ENCODE peak calls at places on chromosomes 13 and 19, in five cellular contexts. F is upper lobe of left lung, Z is K562, L is GM12878, X is HepG2. R is an unnamed sample.

GRCh38 chr19:45098521-45099464 is 5.8 kb downstream of the PPP1R37 start:
- ATAC-seq in X (peak; percentile 2), L (no peak), Z (no peak), F (peak; percentile 9), R (peak; percentile 21)

GRCh38 chr13:114012141-114012540 is 38.3 kb upstream of the C13orf46 start:
- ATAC-seq in L (no peak), X (no peak), F (no peak), Z (no peak), R (no peak)

GRCh38 chr19:28977826-28978225 is 235.1 kb downstream of the UQCRFS1 start:
- ATAC-seq in Z (no peak), L (no peak), X (peak; percentile 55), F (no peak), R (no peak)

GRCh38 chr19:30557212-30557611 is 185.0 kb downstream of the ZNF536 start:
- ATAC-seq in L (no peak), F (no peak), X (no peak), Z (no peak), R (no peak)

GRCh38 chr13:98240974-98241373 is 63.9 kb upstream of the RNF113B start:
- ATAC-seq in X (no peak), Z (no peak), L (no peak), F (peak; percentile 10), R (no peak)

GRCh38 chr13:34000955-34001354 is 183.0 kb downstream of the RFC3 start:
- ATAC-seq in Z (no peak), X (no peak), L (no peak), F (no peak), R (no peak)

GRCh38 chr13:21676611-21677021 is 5.7 kb downstream of the FGF9 start:
- ATAC-seq in L (no peak), F (no peak), X (peak; percentile 72), Z (peak; percentile 71), R (no peak)

GRCh38 chr19:34375598-34375997 is 10.6 kb downstream of the GPI start:
- ATAC-seq in X (peak; percentile 48), F (no peak), Z (no peak), L (no peak), R (no peak)

GRCh38 chr13:48849515-48849914 is 126.2 kb upstream of the FNDC3A start:
- ATAC-seq in X (no peak), L (no peak), F (no peak), Z (no peak), R (no peak)

GRCh38 chr19:14097532-14098151 is 7.1 kb upstream of the SAMD1 start:
- ATAC-seq in F (no peak), L (no peak), Z (peak; percentile 90), X (peak; percentile 73), R (no peak)

GRCh38 chr13:93859666-93860065 is 619.8 kb downstream of the DCT start:
- ATAC-seq in Z (no peak), F (no peak), X (no peak), L (no peak), R (no peak)
- H3K27ac ChIP-seq in Z (no peak overlapping the region), F (no peak overlapping the region), X (no peak overlapping the region), L (no peak overlapping the region), R (no peak overlapping the region)

GRCh38 chr19:48616041-48616436 is 1.2 kb upstream of the FAM83E start:
- ATAC-seq in Z (no peak), F (no peak), L (no peak), X (no peak), R (no peak)

GRCh38 chr19:48614436-48615144 is at the start of gene FAM83E:
- ATAC-seq in F (peak; percentile 1), X (no peak), Z (peak; percentile 52), L (no peak), R (no peak)

GRCh38 chr19:48613852-48614435 is 932 bp downstream of the FAM83E start:
- ATAC-seq in Z (peak; percentile 9), L (peak; percentile 8), X (peak; percentile 37), F (no peak), R (no peak)

GRCh38 chr19:48616491-48617056 is 1.7 kb upstream of the FAM83E start:
- ATAC-seq in X (no peak), F (no peak), L (no peak), Z (no peak), R (no peak)

GRCh38 chr19:48615145-48616040 is 517 bp upstream of the FAM83E start:
- ATAC-seq in X (no peak), L (no peak), F (no peak), Z (no peak), R (no peak)
- TF ChIP-seq POLR2AphosphoS5 in X (no peak), L (no peak), F (no peak), Z (peak; percentile 8), R (no peak)

GRCh38 chr19:38404858-38405257 is 2.0 kb downstream of the FAM98C start:
- ATAC-seq in F (no peak), L (no peak), X (no peak), Z (no peak), R (no peak)

GRCh38 chr19:38405276-38405675 is 2.4 kb downstream of the FAM98C start:
- ATAC-seq in F (no peak), X (no peak), L (no peak), Z (no peak), R (no peak)

GRCh38 chr19:38402623-38402966 is 298 bp upstream of the FAM98C start:
- ATAC-seq in X (no peak), L (no peak), F (peak; percentile 0), Z (no peak), R (peak; percentile 19)

GRCh38 chr19:38401148-38401547 is 1.7 kb upstream of the FAM98C start:
- ATAC-seq in F (no peak), L (no peak), X (no peak), Z (no peak), R (no peak)

DNA sequence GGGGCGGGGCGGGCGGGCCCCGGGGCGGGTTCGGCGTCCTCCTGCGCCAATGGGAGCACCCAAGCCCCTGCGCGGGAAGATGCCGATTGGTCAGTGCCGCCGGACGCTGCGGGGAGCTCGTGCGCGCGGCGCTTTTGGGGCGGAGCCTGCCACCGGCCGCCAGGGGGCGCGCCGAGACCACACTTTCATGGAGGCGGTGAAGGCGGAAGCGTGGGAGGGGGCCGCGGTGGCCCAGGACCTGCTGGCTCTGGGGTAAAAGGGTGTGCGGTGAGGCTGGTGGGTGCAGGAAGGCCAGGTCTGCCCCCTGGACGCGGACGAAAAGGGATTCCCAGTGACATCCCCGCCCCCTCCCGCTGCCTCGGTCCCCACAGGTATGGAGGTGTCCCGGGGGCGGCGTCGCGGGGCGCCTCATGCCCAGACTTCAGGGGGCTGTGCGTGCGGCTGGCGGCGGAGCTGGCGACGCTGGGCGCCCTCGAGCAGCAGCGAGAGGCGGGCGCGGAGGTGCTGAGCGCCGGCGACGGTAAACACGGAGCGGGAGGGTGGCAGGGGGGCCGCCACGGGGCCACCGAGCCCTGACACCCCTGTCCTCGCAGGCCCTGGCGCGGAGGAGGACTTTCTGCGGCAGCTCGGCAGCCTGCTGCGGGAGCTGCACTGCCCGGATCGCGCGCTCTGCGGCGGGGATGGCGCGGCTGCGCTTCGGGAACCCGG is at the start of gene FAM98C:
- ATAC-seq in X (peak; percentile 96), Z (peak; percentile 99), L (peak; percentile 99), F (peak; percentile 99), R (peak; percentile 99)
- TF ChIP-seq EP300 in X (peak; percentile 19), Z (no peak), L (no peak), F (no peak), R (no peak)

GRCh38 chr13:95745752-95746151 is 68.8 kb downstream of the DNAJC3 start:
- ATAC-seq in Z (peak; percentile 84), X (peak; percentile 66), F (no peak), L (peak; percentile 31), R (no peak)
- H3K27ac ChIP-seq in Z (no peak overlapping the region), X (no peak overlapping the region), F (no peak overlapping the region), L (no peak overlapping the region), R (no peak overlapping the region)

GRCh38 chr13:30743319-30744055 is 8.1 kb downstream of the ALOX5AP start:
- ATAC-seq in L (peak; percentile 1), F (peak; percentile 89), X (no peak), Z (no peak), R (peak; percentile 80)
- TF ChIP-seq POLR2AphosphoS5 in L (no peak), F (peak; percentile 39), X (no peak), Z (no peak), R (peak; percentile 93)

GRCh38 chr19:6739884-6740588 is 556 bp downstream of the TRIP10 start:
- ATAC-seq in F (no peak), Z (peak; percentile 11), X (no peak), L (peak; percentile 2), R (no peak)

GRCh38 chr19:6743071-6743470 is 3.6 kb downstream of the TRIP10 start:
- ATAC-seq in F (no peak), Z (no peak), L (no peak), X (no peak), R (no peak)

GRCh38 chr19:6739390-6739883 is at the start of gene TRIP10:
- ATAC-seq in L (peak; percentile 3), X (no peak), Z (peak; percentile 14), F (peak; percentile 60), R (peak; percentile 6)

GRCh38 chr19:6738726-6739389 is 622 bp upstream of the TRIP10 start:
- ATAC-seq in L (no peak), F (peak; percentile 0), Z (no peak), X (no peak), R (no peak)

DNA sequence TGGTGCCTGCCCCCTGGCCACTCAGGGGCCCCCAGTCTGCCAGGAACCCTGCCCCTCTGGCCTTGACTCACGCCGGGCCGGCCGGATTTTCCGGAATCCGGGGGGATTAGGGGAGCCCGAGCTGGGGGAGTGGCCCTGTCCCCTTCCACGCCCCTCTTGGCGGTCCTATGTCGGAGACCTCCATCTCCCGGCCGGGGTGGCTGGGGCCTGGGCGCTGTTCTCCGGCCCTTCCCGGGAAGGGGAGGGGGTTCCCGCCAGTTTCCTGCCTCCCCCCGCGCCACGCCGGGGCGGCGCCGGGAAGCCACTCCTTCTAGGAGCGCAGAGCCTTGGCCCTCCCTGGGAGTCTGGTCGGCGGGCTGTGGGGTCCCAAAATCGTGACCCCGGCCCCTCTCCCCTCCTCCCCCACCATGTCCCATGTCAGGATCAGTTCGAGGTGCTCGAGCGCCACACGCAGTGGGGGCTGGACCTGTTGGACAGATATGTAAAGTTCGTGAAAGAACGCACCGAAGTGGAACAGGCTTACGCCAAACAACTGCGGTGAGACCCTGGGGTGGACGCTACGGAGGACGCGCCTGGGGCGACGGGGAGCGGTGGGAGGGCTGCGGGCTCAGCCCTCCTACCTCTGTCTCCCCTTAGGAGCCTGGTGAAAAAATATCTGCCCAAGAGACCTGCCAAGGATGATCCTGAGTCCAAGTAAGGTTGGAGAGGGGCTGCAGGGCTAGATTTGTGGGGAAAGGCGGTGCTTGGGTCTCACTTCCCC is 1.3 kb downstream of the TRIP10 start:
- ATAC-seq in Z (no peak), F (peak; percentile 1), L (peak; percentile 10), X (no peak), R (no peak)
- TF ChIP-seq EP300 in Z (no peak), F (no peak), L (no peak), X (no peak), R (no peak)